ENCODE peak calls at places on chromosomes 13 and 19, in eight cellular contexts. One of them, this sample, is unnamed.

GRCh38 chr19:30020189-30020588 is 78.2 kb downstream of the URI1 start:
- DNase-seq in AG10803: no peak
- DNase-seq in thoracic aorta: no peak
- DNase-seq in Panc1: no peak
- DNase-seq in LNCaP clone FGC: no peak
- DNase-seq in BE2C: no peak
- DNase-seq in lower lobe of right lung: no peak
- DNase-seq in cardiac fibroblast: no peak
- DNase-seq in this sample: no peak

GRCh38 chr19:4800591-4801081 is 9.1 kb downstream of the FEM1A start:
- DNase-seq in Panc1: no peak
- DNase-seq in BE2C: no peak
- DNase-seq in thoracic aorta: no peak
- DNase-seq in cardiac fibroblast: no peak
- DNase-seq in lower lobe of right lung: peak
- DNase-seq in AG10803: no peak
- DNase-seq in LNCaP clone FGC: peak
- DNase-seq in this sample: no peak

GRCh38 chr13:90105881-90106496 is 1241.5 kb upstream of the MIR17HG start:
- DNase-seq in AG10803: peak
- DNase-seq in LNCaP clone FGC: no peak
- DNase-seq in Panc1: no peak
- DNase-seq in thoracic aorta: no peak
- DNase-seq in lower lobe of right lung: no peak
- DNase-seq in cardiac fibroblast: peak
- DNase-seq in BE2C: no peak
- DNase-seq in this sample: peak

GRCh38 chr19:18543814-18544475 is 572 bp upstream of the FKBP8 start:
- DNase-seq in AG10803: peak
- DNase-seq in Panc1: peak
- DNase-seq in cardiac fibroblast: peak
- DNase-seq in thoracic aorta: no peak
- DNase-seq in LNCaP clone FGC: peak
- DNase-seq in BE2C: peak
- DNase-seq in lower lobe of right lung: peak
- DNase-seq in this sample: peak

GRCh38 chr13:33367186-33367895 is 81.8 kb upstream of the STARD13 start:
- DNase-seq in cardiac fibroblast: no peak
- DNase-seq in thoracic aorta: no peak
- DNase-seq in BE2C: no peak
- DNase-seq in Panc1: no peak
- DNase-seq in AG10803: no peak
- DNase-seq in lower lobe of right lung: no peak
- DNase-seq in LNCaP clone FGC: no peak
- DNase-seq in this sample: no peak

GRCh38 chr19:35153701-35154534 is 617 bp upstream of the FXYD5 start:
- DNase-seq in Panc1: no peak
- DNase-seq in LNCaP clone FGC: no peak
- DNase-seq in cardiac fibroblast: peak
- DNase-seq in AG10803: peak
- DNase-seq in lower lobe of right lung: peak
- DNase-seq in thoracic aorta: no peak
- DNase-seq in BE2C: peak
- DNase-seq in this sample: no peak

GRCh38 chr19:35213678-35214632 is 14.6 kb downstream of the FAM187B start:
- DNase-seq in AG10803: peak
- DNase-seq in lower lobe of right lung: peak
- DNase-seq in LNCaP clone FGC: peak
- DNase-seq in thoracic aorta: peak
- DNase-seq in BE2C: peak
- DNase-seq in Panc1: peak
- DNase-seq in cardiac fibroblast: peak
- DNase-seq in this sample: peak

GRCh38 chr19:2782357-2782935 is 627 bp downstream of the SGTA start:
- DNase-seq in cardiac fibroblast: peak
- DNase-seq in AG10803: no peak
- DNase-seq in thoracic aorta: no peak
- DNase-seq in BE2C: no peak
- DNase-seq in Panc1: no peak
- DNase-seq in LNCaP clone FGC: no peak
- DNase-seq in lower lobe of right lung: no peak
- DNase-seq in this sample: no peak

GRCh38 chr19:19061491-19061890 is 2.3 kb upstream of the SLC25A42 start:
- DNase-seq in Panc1: no peak
- DNase-seq in AG10803: no peak
- DNase-seq in BE2C: no peak
- DNase-seq in lower lobe of right lung: no peak
- DNase-seq in LNCaP clone FGC: no peak
- DNase-seq in cardiac fibroblast: no peak
- DNase-seq in thoracic aorta: no peak
- DNase-seq in this sample: no peak

GRCh38 chr19:48363500-48363809 is 285 bp downstream of the TMEM143 start:
- DNase-seq in thoracic aorta: no peak
- DNase-seq in lower lobe of right lung: no peak
- DNase-seq in Panc1: no peak
- DNase-seq in BE2C: no peak
- DNase-seq in cardiac fibroblast: no peak
- DNase-seq in LNCaP clone FGC: no peak
- DNase-seq in AG10803: no peak
- DNase-seq in this sample: peak

GRCh38 chr19:49486232-49486631 is 1.2 kb upstream of the RPL13A start:
- DNase-seq in lower lobe of right lung: no peak
- DNase-seq in AG10803: no peak
- DNase-seq in thoracic aorta: no peak
- DNase-seq in Panc1: no peak
- DNase-seq in cardiac fibroblast: no peak
- DNase-seq in BE2C: no peak
- DNase-seq in LNCaP clone FGC: no peak
- DNase-seq in this sample: no peak

GRCh38 chr13:84831666-84832657 is 949.7 kb upstream of the SLITRK1 start:
- DNase-seq in LNCaP clone FGC: no peak
- DNase-seq in AG10803: no peak
- DNase-seq in thoracic aorta: no peak
- DNase-seq in lower lobe of right lung: no peak
- DNase-seq in cardiac fibroblast: no peak
- DNase-seq in BE2C: no peak
- DNase-seq in Panc1: no peak
- DNase-seq in this sample: no peak

GRCh38 chr13:94305463-94305862 is 174.0 kb downstream of the DCT start:
- DNase-seq in AG10803: peak
- DNase-seq in lower lobe of right lung: no peak
- DNase-seq in thoracic aorta: no peak
- DNase-seq in LNCaP clone FGC: peak
- DNase-seq in BE2C: no peak
- DNase-seq in cardiac fibroblast: peak
- DNase-seq in Panc1: no peak
- DNase-seq in this sample: peak

GRCh38 chr19:33558846-33559245 is 37.3 kb upstream of the PEPD start:
- DNase-seq in Panc1: no peak
- DNase-seq in LNCaP clone FGC: peak
- DNase-seq in cardiac fibroblast: no peak
- DNase-seq in lower lobe of right lung: no peak
- DNase-seq in BE2C: peak
- DNase-seq in thoracic aorta: no peak
- DNase-seq in AG10803: peak
- DNase-seq in this sample: peak

GRCh38 chr19:5037936-5038335 is 69.0 kb downstream of the KDM4B start:
- DNase-seq in Panc1: no peak
- DNase-seq in thoracic aorta: no peak
- DNase-seq in cardiac fibroblast: no peak
- DNase-seq in lower lobe of right lung: no peak
- DNase-seq in AG10803: no peak
- DNase-seq in BE2C: peak
- DNase-seq in LNCaP clone FGC: no peak
- DNase-seq in this sample: no peak

GRCh38 chr19:2240881-2241760 is 4.5 kb downstream of the SF3A2 start:
- DNase-seq in thoracic aorta: no peak
- DNase-seq in cardiac fibroblast: no peak
- DNase-seq in Panc1: no peak
- DNase-seq in lower lobe of right lung: peak
- DNase-seq in BE2C: no peak
- DNase-seq in LNCaP clone FGC: no peak
- DNase-seq in AG10803: peak
- DNase-seq in this sample: no peak

GRCh38 chr19:52991021-52991420 is 22.7 kb upstream of the ERVV-1 start:
- DNase-seq in AG10803: no peak
- DNase-seq in Panc1: peak
- DNase-seq in cardiac fibroblast: no peak
- DNase-seq in thoracic aorta: no peak
- DNase-seq in BE2C: no peak
- DNase-seq in lower lobe of right lung: no peak
- DNase-seq in LNCaP clone FGC: no peak
- DNase-seq in this sample: peak

GRCh38 chr19:52991484-52991883 is 22.2 kb upstream of the ERVV-1 start:
- DNase-seq in cardiac fibroblast: peak
- DNase-seq in Panc1: peak
- DNase-seq in LNCaP clone FGC: no peak
- DNase-seq in thoracic aorta: no peak
- DNase-seq in lower lobe of right lung: no peak
- DNase-seq in AG10803: peak
- DNase-seq in BE2C: no peak
- DNase-seq in this sample: peak

GRCh38 chr19:52993342-52994178 is 20.2 kb upstream of the ERVV-1 start:
- DNase-seq in lower lobe of right lung: peak
- DNase-seq in Panc1: peak
- DNase-seq in thoracic aorta: peak
- DNase-seq in AG10803: peak
- DNase-seq in cardiac fibroblast: peak
- DNase-seq in BE2C: peak
- DNase-seq in LNCaP clone FGC: peak
- DNase-seq in this sample: peak

GRCh38 chr19:52995711-52996110 is 18.0 kb upstream of the ERVV-1 start:
- DNase-seq in cardiac fibroblast: no peak
- DNase-seq in Panc1: no peak
- DNase-seq in AG10803: no peak
- DNase-seq in lower lobe of right lung: no peak
- DNase-seq in thoracic aorta: no peak
- DNase-seq in BE2C: no peak
- DNase-seq in LNCaP clone FGC: no peak
- DNase-seq in this sample: no peak

GRCh38 chr19:52992109-52993004 is 21.4 kb upstream of the ERVV-1 start:
- DNase-seq in thoracic aorta: no peak
- DNase-seq in LNCaP clone FGC: no peak
- DNase-seq in BE2C: no peak
- DNase-seq in AG10803: no peak
- DNase-seq in lower lobe of right lung: no peak
- DNase-seq in Panc1: peak
- DNase-seq in cardiac fibroblast: peak
- DNase-seq in this sample: no peak
- H3K4me3 ChIP-seq in thoracic aorta: peak
- H3K4me3 ChIP-seq in LNCaP clone FGC: peak
- H3K4me3 ChIP-seq in BE2C: no peak
- H3K4me3 ChIP-seq in AG10803: peak
- H3K4me3 ChIP-seq in lower lobe of right lung: peak
- H3K4me3 ChIP-seq in Panc1: peak
- H3K4me3 ChIP-seq in cardiac fibroblast: peak
- H3K4me3 ChIP-seq in this sample: peak

DNA sequence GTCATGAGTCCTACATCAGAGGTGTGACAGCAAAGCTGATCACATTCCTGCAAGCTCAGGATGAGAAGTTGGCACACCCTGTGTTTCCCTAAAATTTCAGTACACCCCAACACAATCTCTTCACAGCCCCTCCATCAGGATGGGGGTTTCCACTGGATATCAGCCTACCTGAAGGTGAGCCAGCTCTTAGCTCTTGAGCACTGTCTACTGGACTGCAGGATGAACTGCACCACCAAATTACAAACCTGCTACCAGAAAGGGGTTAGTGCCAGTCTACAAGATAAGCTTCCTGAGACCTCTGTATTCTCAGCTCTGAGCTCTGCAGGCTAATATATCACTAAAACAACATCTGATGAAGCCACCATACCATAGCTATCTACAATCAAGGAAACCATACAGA is 1616.2 kb upstream of the SPRY2 start:
- DNase-seq in AG10803: no peak
- DNase-seq in LNCaP clone FGC: no peak
- DNase-seq in thoracic aorta: no peak
- DNase-seq in Panc1: no peak
- DNase-seq in lower lobe of right lung: no peak
- DNase-seq in BE2C: no peak
- DNase-seq in cardiac fibroblast: no peak
- DNase-seq in this sample: no peak
- TF ChIP-seq CTCF in AG10803: no peak
- TF ChIP-seq CTCF in LNCaP clone FGC: peak
- TF ChIP-seq CTCF in thoracic aorta: no peak
- TF ChIP-seq CTCF in Panc1: no peak
- TF ChIP-seq CTCF in lower lobe of right lung: no peak
- TF ChIP-seq CTCF in BE2C: peak
- TF ChIP-seq CTCF in cardiac fibroblast: no peak
- TF ChIP-seq CTCF in this sample: no peak

DNA sequence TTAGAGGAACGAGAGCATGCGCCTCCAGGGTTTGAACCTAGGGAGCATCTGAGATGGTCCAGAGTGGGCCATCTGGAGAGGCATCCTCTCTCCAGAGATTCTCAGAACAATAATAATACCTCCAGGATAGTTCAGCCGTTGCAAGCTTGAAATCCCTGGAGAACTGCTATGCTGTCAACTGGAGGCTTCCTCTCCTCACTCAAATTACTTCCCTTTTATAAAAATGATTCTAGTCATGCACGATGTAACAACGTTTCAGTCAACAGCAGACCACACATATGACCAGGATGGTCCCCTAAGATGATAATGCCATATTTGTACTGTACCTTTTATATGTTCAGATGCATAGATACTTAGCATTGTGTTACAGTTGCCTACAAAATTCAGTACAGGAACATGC is 108.7 kb downstream of the SHISA2 start:
- DNase-seq in AG10803: no peak
- DNase-seq in cardiac fibroblast: no peak
- DNase-seq in LNCaP clone FGC: no peak
- DNase-seq in lower lobe of right lung: no peak
- DNase-seq in BE2C: no peak
- DNase-seq in Panc1: no peak
- DNase-seq in thoracic aorta: no peak
- DNase-seq in this sample: no peak
- H3K4me3 ChIP-seq in AG10803: no peak
- H3K4me3 ChIP-seq in cardiac fibroblast: no peak
- H3K4me3 ChIP-seq in LNCaP clone FGC: no peak
- H3K4me3 ChIP-seq in lower lobe of right lung: no peak
- H3K4me3 ChIP-seq in BE2C: no peak
- H3K4me3 ChIP-seq in Panc1: no peak
- H3K4me3 ChIP-seq in thoracic aorta: no peak
- H3K4me3 ChIP-seq in this sample: no peak

GRCh38 chr19:47357788-47358680 is 8.9 kb downstream of the DHX34 start:
- DNase-seq in lower lobe of right lung: no peak
- DNase-seq in LNCaP clone FGC: no peak
- DNase-seq in BE2C: no peak
- DNase-seq in Panc1: no peak
- DNase-seq in cardiac fibroblast: no peak
- DNase-seq in AG10803: no peak
- DNase-seq in thoracic aorta: no peak
- DNase-seq in this sample: peak
- TF ChIP-seq CTCF in lower lobe of right lung: no peak
- TF ChIP-seq CTCF in LNCaP clone FGC: no peak
- TF ChIP-seq CTCF in BE2C: peak
- TF ChIP-seq CTCF in Panc1: no peak
- TF ChIP-seq CTCF in cardiac fibroblast: peak
- TF ChIP-seq CTCF in AG10803: peak
- TF ChIP-seq CTCF in thoracic aorta: no peak
- TF ChIP-seq CTCF in this sample: peak

GRCh38 chr13:29689548-29689947 is 94.1 kb upstream of the SLC7A1 start:
- DNase-seq in Panc1: no peak
- DNase-seq in BE2C: no peak
- DNase-seq in LNCaP clone FGC: no peak
- DNase-seq in thoracic aorta: no peak
- DNase-seq in lower lobe of right lung: no peak
- DNase-seq in cardiac fibroblast: no peak
- DNase-seq in AG10803: no peak
- DNase-seq in this sample: no peak
- H3K4me3 ChIP-seq in Panc1: no peak
- H3K4me3 ChIP-seq in BE2C: no peak
- H3K4me3 ChIP-seq in LNCaP clone FGC: no peak
- H3K4me3 ChIP-seq in thoracic aorta: no peak
- H3K4me3 ChIP-seq in lower lobe of right lung: no peak
- H3K4me3 ChIP-seq in cardiac fibroblast: no peak
- H3K4me3 ChIP-seq in AG10803: no peak
- H3K4me3 ChIP-seq in this sample: no peak

This sample was measured in fibroblast of mammary gland.